ENCODE peak calls at places on chromosomes 12 and 14, in eight cellular contexts. S is GM23338, K is cardiac fibroblast, D is fibroblast of villous mesenchyme, U is AG04449, X is IMR-90, W is psoas muscle, N is OCI-LY7. C is an unnamed sample.

GRCh38 chr12:105978686-105979085 is 160.1 kb downstream of the NUAK1 start:
- DNase-seq in S (no peak), K (peak; percentile 38), D (peak; percentile 75), U (no peak), X (no peak), W (no peak), N (no peak), C (no peak)

GRCh38 chr12:81284137-81284536 is 206.3 kb downstream of the ACSS3 start:
- DNase-seq in S (peak; percentile 28), K (peak; percentile 5), D (peak; percentile 38), U (no peak), X (peak; percentile 4), W (no peak), N (no peak), C (no peak)

GRCh38 chr12:8226355-8226754 is 1.1 kb downstream of the FAM90A1 start:
- DNase-seq in S (no peak), K (no peak), D (no peak), U (no peak), X (no peak), W (no peak), N (no peak), C (no peak)

GRCh38 chr12:3164454-3165310 is 87.5 kb downstream of the TSPAN9 start:
- DNase-seq in S (no peak), K (no peak), D (peak; percentile 78), U (no peak), X (peak; percentile 43), W (peak; percentile 26), N (no peak), C (no peak)

GRCh38 chr12:106416273-106416672 is 58.7 kb downstream of the POLR3B start:
- DNase-seq in S (peak; percentile 28), K (peak; percentile 6), D (no peak), U (no peak), X (no peak), W (no peak), N (no peak), C (peak; percentile 74)

GRCh38 chr12:122190842-122191668 is 8.1 kb downstream of the LRRC43 start:
- DNase-seq in S (peak; percentile 88), K (peak; percentile 75), D (peak; percentile 59), U (no peak), X (peak; percentile 59), W (peak; percentile 80), N (peak; percentile 79), C (no peak)

GRCh38 chr14:32319368-32320049 is 9.6 kb upstream of the AKAP6 start:
- DNase-seq in S (no peak), K (peak; percentile 47), D (no peak), U (no peak), X (no peak), W (no peak), N (no peak), C (no peak)

GRCh38 chr12:26870491-26871419 is 37.8 kb upstream of the ITPR2 start:
- DNase-seq in S (no peak), K (peak; percentile 67), D (peak; percentile 95), U (peak; percentile 10), X (peak; percentile 57), W (peak; percentile 63), N (no peak), C (peak; percentile 97)

GRCh38 chr14:73241481-73242165 is 4.3 kb downstream of the PAPLN start:
- DNase-seq in S (peak; percentile 56), K (no peak), D (no peak), U (no peak), X (no peak), W (no peak), N (no peak), C (no peak)

GRCh38 chr12:88185988-88186387 is 43.9 kb downstream of the TMTC3 start:
- DNase-seq in S (no peak), K (peak; percentile 85), D (peak; percentile 52), U (peak; percentile 26), X (peak; percentile 83), W (no peak), N (no peak), C (peak; percentile 5)

GRCh38 chr12:83700858-83701257 is 1014.2 kb downstream of the TMTC2 start:
- DNase-seq in S (no peak), K (no peak), D (no peak), U (no peak), X (no peak), W (no peak), N (no peak), C (no peak)

GRCh38 chr14:34770901-34771300 is 56.5 kb upstream of the CFL2 start:
- DNase-seq in S (no peak), K (no peak), D (no peak), U (no peak), X (no peak), W (no peak), N (no peak), C (no peak)

GRCh38 chr12:47946413-47947107 is 16.8 kb upstream of the TMEM106C start:
- DNase-seq in S (no peak), K (peak; percentile 17), D (no peak), U (no peak), X (peak; percentile 41), W (no peak), N (no peak), C (no peak)

GRCh38 chr12:6608592-6609311 is 1.6 kb upstream of the CHD4 start:
- DNase-seq in S (peak; percentile 47), K (peak; percentile 37), D (no peak), U (no peak), X (no peak), W (peak; percentile 63), N (peak; percentile 51), C (no peak)

GRCh38 chr14:54599932-54600331 is 33.0 kb downstream of the SAMD4A start:
- DNase-seq in S (no peak), K (peak; percentile 24), D (no peak), U (no peak), X (peak; percentile 30), W (no peak), N (no peak), C (no peak)

GRCh38 chr14:23286904-23287479 is 1.1 kb upstream of the HOMEZ start:
- DNase-seq in S (no peak), K (peak; percentile 38), D (peak; percentile 32), U (no peak), X (no peak), W (no peak), N (no peak), C (no peak)

GRCh38 chr14:104561124-104561531 is 18.4 kb upstream of the C14orf180 start:
- DNase-seq in S (no peak), K (no peak), D (no peak), U (no peak), X (no peak), W (peak; percentile 39), N (no peak), C (no peak)

GRCh38 chr12:54431911-54432814 is 13.1 kb upstream of the ITGA5 start:
- DNase-seq in S (peak; percentile 83), K (peak; percentile 86), D (peak; percentile 89), U (no peak), X (peak; percentile 80), W (peak; percentile 82), N (no peak), C (no peak)
- H3K4me3 ChIP-seq in S (peak overlapping the region; percentile 6), K (no peak overlapping the region), D (no peak overlapping the region), U (no peak overlapping the region), X (no peak overlapping the region), W (no peak overlapping the region), N (no peak overlapping the region), C (no peak overlapping the region)

GRCh38 chr14:100640481-100641273 is 53.5 kb upstream of the BEGAIN start:
- DNase-seq in S (no peak), K (no peak), D (no peak), U (no peak), X (peak; percentile 28), W (no peak), N (peak; percentile 76), C (no peak)
- TF ChIP-seq CTCF in S (no peak), K (no peak), D (no peak), U (no peak), X (no peak), W (no peak), N (no peak), C (no peak)

DNA sequence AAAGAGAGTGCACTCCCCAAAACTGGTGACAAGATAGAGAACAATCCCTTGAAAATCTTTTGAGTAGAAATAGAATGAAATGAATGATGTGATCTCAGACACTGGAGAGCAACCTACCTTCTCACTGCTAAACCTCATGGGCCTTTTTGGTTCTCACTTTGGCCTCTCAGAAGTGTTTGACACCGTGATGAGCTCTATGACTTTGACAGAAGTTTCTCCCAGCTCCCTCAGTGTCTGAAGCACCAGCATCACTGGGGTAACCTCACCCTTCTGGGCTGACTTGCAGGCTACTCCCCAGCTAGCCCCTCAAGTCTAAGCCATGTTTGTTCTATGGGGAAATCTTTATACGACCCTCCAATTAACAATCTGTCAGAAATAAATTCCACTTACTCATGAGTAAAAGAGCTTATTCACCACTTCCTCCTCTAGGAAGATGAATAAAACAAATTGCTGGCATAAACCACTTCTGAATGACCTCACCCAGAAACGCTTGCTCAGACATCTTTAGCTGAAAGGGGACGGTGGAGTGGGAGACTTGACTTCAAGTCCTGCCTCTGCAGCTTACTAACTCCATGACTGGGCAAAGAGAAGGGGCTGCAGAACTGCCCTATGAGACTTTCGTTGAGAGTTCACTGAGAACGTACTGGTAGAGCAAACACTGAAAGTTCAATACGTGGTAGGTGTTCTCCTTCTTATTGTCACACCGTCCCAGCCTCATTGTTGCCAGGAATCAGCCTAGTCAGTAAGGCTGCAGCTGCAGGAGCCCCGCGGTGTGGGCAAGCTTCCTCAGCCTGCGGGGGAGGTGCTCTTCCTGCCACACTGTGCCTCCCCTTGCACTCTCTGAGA is 46.5 kb downstream of the ST8SIA1 start:
- DNase-seq in S (peak; percentile 47), K (peak; percentile 76), D (no peak), U (no peak), X (peak; percentile 70), W (no peak), N (no peak), C (no peak)
- H3K4me3 ChIP-seq in S (no peak overlapping the region), K (no peak overlapping the region), D (no peak overlapping the region), U (no peak overlapping the region), X (no peak overlapping the region), W (no peak overlapping the region), N (no peak overlapping the region), C (no peak overlapping the region)

GRCh38 chr12:101045486-101046474 is 164.3 kb downstream of the SLC5A8 start:
- DNase-seq in S (no peak), K (peak; percentile 28), D (no peak), U (no peak), X (peak; percentile 58), W (no peak), N (no peak), C (no peak)

GRCh38 chr12:101039848-101040531 is 170.0 kb downstream of the SLC5A8 start:
- DNase-seq in S (no peak), K (no peak), D (no peak), U (no peak), X (no peak), W (no peak), N (no peak), C (no peak)

GRCh38 chr12:101040936-101041335 is 169.1 kb downstream of the SLC5A8 start:
- DNase-seq in S (no peak), K (peak; percentile 19), D (peak; percentile 12), U (no peak), X (no peak), W (no peak), N (no peak), C (no peak)

GRCh38 chr12:101044512-101045074 is 165.4 kb downstream of the SLC5A8 start:
- DNase-seq in S (no peak), K (peak; percentile 8), D (peak; percentile 5), U (no peak), X (no peak), W (no peak), N (no peak), C (no peak)

DNA sequence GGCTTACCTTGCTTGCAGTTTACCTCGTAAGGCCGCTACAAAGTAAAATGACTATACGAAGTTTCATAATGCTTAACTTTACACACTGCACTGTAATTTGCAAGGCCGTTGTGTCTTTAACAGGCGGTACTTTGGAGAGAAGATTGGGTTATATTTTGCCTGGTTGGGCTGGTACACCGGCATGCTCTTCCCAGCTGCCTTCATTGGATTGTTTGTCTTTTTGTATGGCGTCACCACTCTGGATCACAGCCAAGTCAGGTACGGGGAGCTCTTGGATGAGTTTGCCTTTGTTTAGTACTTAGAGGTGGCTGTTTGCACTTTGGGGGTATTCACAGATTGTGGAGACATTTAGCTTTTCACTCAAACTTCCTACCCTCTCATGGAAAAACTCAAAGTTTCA is 167.8 kb downstream of the SLC5A8 start:
- DNase-seq in S (no peak), K (no peak), D (no peak), U (no peak), X (no peak), W (no peak), N (no peak), C (no peak)
- TF ChIP-seq CTCF in S (no peak), K (no peak), D (no peak), U (no peak), X (no peak), W (no peak), N (no peak), C (no peak)